ENCODE peak calls at places on chromosomes 16 and 17, in ten cellular contexts. M, Q, F, J, Z, E, A, G, P and D are unnamed samples.

GRCh38 chr17:62605588-62605987 is 21.9 kb upstream of the MRC2 start:
- DNase-seq in M (no peak), Q (no peak), F (no peak), J (peak), Z (no peak), E (no peak), A (no peak), G (no peak), P (no peak), D (no peak)

GRCh38 chr16:31072540-31073072 is 1.4 kb downstream of the ZNF668 start:
- DNase-seq in M (peak), Q (peak), F (peak), J (no peak), Z (no peak), E (no peak), A (no peak), G (no peak), P (no peak), D (no peak)

GRCh38 chr17:14434506-14434905 is 133.6 kb downstream of the HS3ST3B1 start:
- DNase-seq in M (no peak), Q (no peak), F (no peak), J (no peak), Z (no peak), E (no peak), A (no peak), G (no peak), P (no peak), D (no peak)

GRCh38 chr16:89710709-89711564 is 9.4 kb upstream of the SPATA2L start:
- DNase-seq in M (no peak), Q (no peak), F (no peak), J (no peak), Z (no peak), E (no peak), A (no peak), G (no peak), P (no peak), D (no peak)

GRCh38 chr17:77147357-77147801 is 6.6 kb downstream of the SEC14L1 start:
- DNase-seq in M (no peak), Q (no peak), F (no peak), J (no peak), Z (no peak), E (no peak), A (peak), G (no peak), P (no peak), D (no peak)

GRCh38 chr17:12180644-12181261 is 160.1 kb downstream of the MAP2K4 start:
- DNase-seq in M (peak), Q (peak), F (peak), J (no peak), Z (peak), E (peak), A (peak), G (no peak), P (peak), D (no peak)

GRCh38 chr16:23348579-23349469 is 46.7 kb downstream of the SCNN1B start:
- DNase-seq in M (peak), Q (no peak), F (no peak), J (no peak), Z (no peak), E (no peak), A (no peak), G (peak), P (no peak), D (no peak)

GRCh38 chr16:55151901-55152300 is 172.1 kb upstream of the IRX6 start:
- DNase-seq in M (no peak), Q (no peak), F (no peak), J (no peak), Z (no peak), E (no peak), A (no peak), G (no peak), P (no peak), D (no peak)

GRCh38 chr16:84511821-84512220 is 7.4 kb upstream of the MEAK7 start:
- DNase-seq in M (no peak), Q (no peak), F (no peak), J (no peak), Z (no peak), E (no peak), A (no peak), G (no peak), P (no peak), D (no peak)

GRCh38 chr17:62703269-62703775 is 75.9 kb downstream of the MRC2 start:
- DNase-seq in M (peak), Q (no peak), F (no peak), J (no peak), Z (no peak), E (peak), A (peak), G (no peak), P (peak), D (no peak)

GRCh38 chr16:58499615-58500328 is at the start of gene NDRG4:
- DNase-seq in M (peak), Q (peak), F (peak), J (no peak), Z (peak), E (peak), A (no peak), G (peak), P (no peak), D (no peak)

GRCh38 chr17:27818311-27819170 is 18.2 kb upstream of the NOS2 start:
- DNase-seq in M (no peak), Q (no peak), F (no peak), J (no peak), Z (no peak), E (no peak), A (peak), G (no peak), P (no peak), D (peak)

GRCh38 chr17:79777166-79777843 is 643 bp upstream of the CBX2 start:
- DNase-seq in M (peak), Q (peak), F (no peak), J (peak), Z (peak), E (peak), A (peak), G (no peak), P (peak), D (no peak)

GRCh38 chr16:5069048-5069447 is 2.6 kb upstream of the ALG1 start:
- DNase-seq in M (no peak), Q (no peak), F (no peak), J (no peak), Z (no peak), E (no peak), A (no peak), G (no peak), P (no peak), D (no peak)

GRCh38 chr17:74216505-74216904 is 3.1 kb downstream of the TTYH2 start:
- DNase-seq in M (no peak), Q (no peak), F (no peak), J (no peak), Z (no peak), E (no peak), A (peak), G (no peak), P (no peak), D (no peak)

DNA sequence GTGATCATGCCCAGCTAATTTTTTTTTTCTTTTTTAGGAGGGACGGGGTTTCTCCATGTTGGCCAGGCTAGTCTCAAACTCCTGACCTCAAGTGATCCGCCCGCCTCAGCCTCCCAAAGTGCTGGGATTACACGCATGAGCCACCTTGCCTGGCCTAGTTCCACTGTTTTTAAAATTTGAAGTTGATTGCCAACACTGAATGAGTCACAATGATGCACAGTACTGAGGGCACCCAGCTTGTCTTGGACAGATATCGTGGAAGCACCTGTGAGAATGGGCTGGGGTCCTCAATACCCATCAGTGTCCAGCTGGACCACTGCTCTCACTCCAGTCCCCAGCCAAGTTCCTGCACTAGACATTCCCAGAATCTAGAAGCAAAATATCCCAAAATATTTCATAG is 2.5 kb downstream of the KNOP1 start:
- DNase-seq in M (no peak), Q (no peak), F (no peak), J (no peak), Z (no peak), E (no peak), A (peak), G (no peak), P (no peak), D (no peak)
- H3K27ac ChIP-seq in M (no peak), Q (no peak), F (no peak), J (no peak), Z (no peak), E (no peak), A (no peak), G (no peak), P (no peak), D (no peak)

DNA sequence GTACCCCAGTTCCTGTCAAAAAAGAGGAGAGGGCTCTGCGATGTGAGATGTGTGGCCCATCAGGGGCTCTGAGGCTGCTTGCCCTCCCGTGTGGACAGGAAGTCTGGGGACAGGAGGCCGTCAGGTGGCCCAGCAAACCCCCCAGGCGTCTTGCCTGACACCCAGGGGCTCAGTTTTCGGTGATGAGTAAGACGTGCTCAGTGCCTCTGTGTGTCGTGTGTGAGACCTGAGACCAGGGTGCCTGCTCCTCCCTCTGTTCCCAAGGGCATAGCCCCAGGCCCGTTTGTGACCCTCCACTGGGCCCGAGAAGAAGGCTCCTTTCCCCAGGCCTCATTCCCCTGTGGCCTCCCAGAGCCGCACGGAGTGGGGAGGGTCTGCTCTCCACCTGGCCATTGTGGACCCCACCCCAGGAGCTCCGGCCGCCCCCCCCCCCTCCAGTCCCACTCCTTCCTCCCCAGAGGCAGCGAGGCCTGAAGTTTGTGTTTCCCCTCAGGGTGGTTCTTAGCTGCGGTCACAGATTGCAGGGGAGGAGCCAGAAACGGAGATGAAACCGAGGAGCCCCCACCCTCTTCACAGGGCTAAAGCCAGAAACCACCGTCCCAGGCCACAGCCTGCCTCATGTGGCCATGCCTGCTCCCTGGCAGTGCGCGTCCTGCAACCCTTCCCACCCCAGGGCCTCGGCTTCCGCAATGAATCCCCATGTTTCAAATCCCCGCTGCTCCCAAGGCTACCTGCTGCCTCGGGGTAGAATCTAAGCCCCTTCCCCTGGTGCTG is 4.9 kb upstream of the ACTG1 start:
- DNase-seq in M (no peak), Q (no peak), F (no peak), J (peak), Z (no peak), E (no peak), A (no peak), G (no peak), P (peak), D (no peak)
- TF ChIP-seq POLR2A in M (no peak), Q (no peak), F (no peak), J (no peak), Z (no peak), E (no peak), A (no peak), G (no peak), P (no peak), D (no peak)

GRCh38 chr16:56605475-56605874 is 2.9 kb upstream of the MT2A start:
- DNase-seq in M (no peak), Q (no peak), F (no peak), J (no peak), Z (no peak), E (no peak), A (no peak), G (no peak), P (no peak), D (no peak)

GRCh38 chr16:56608043-56608875 is at the start of gene MT2A:
- DNase-seq in M (peak), Q (peak), F (peak), J (peak), Z (peak), E (peak), A (peak), G (no peak), P (peak), D (peak)

GRCh38 chr16:56607675-56608042 is 725 bp upstream of the MT2A start:
- DNase-seq in M (no peak), Q (no peak), F (no peak), J (no peak), Z (no peak), E (no peak), A (no peak), G (no peak), P (no peak), D (no peak)

GRCh38 chr16:56606071-56606687 is 2.2 kb upstream of the MT2A start:
- DNase-seq in M (peak), Q (no peak), F (no peak), J (no peak), Z (peak), E (no peak), A (peak), G (no peak), P (peak), D (peak)

GRCh38 chr16:56606688-56607618 is 1.4 kb upstream of the MT2A start:
- DNase-seq in M (peak), Q (peak), F (no peak), J (peak), Z (peak), E (peak), A (peak), G (no peak), P (peak), D (no peak)
- H3K27ac ChIP-seq in M (peak), Q (peak), F (no peak), J (peak), Z (peak), E (peak), A (peak), G (no peak), P (peak), D (peak)

DNA sequence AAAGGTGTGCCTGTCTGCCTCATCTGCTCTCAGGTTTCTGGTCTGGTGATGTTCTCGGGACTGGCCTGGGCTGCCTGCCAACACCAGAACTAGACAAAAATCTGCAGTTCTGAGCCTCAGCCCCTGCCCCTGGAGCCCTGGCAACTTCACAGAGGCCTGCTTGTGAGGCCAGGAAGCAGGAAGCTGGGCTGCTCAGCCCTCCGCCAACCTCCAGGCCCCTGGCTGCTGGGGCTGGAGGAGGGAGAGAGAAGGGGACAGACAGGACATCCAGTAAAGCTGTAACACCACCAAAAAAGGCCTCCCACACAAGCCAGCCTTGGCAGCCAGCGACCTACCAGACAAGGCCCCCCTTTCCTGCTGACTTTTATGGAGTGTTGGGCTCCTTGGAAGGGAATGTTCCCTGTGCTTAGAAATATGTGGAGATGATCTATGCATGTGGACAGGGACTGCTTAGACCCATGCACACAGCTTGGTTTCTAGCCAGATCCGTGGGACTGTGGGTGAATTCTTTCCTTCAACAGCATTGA is 157.6 kb downstream of the XYLT1 start:
- DNase-seq in M (no peak), Q (no peak), F (no peak), J (no peak), Z (no peak), E (peak), A (peak), G (no peak), P (peak), D (no peak)
- TF ChIP-seq POLR2A in M (no peak), Q (no peak), F (no peak), J (no peak), Z (no peak), E (no peak), A (no peak), G (no peak), P (no peak), D (no peak)

DNA sequence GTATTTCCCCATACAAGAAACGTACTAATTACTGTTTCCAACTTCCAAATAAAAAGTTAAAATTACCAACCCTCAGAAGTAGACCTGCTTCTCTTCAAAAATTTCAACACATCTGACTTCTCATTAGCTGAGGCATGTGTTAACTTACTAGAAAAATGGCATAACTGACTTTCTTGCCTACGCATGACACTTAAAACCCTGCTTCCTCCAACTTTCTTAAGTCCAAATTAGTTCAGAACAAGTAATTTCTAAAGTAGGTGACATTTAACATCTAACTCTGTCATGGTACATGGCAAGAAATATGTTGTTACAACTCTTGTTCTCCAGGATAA is 6.7 kb downstream of the USP7 start:
- DNase-seq in M (no peak), Q (no peak), F (no peak), J (no peak), Z (no peak), E (no peak), A (no peak), G (no peak), P (no peak), D (no peak)
- H3K27ac ChIP-seq in M (no peak), Q (no peak), F (no peak), J (no peak), Z (no peak), E (peak), A (no peak), G (no peak), P (no peak), D (no peak)